ENCODE peak calls at places on chromosomes 7 and 10, in nine cellular contexts. G is sigmoid colon, H is body of pancreas, D is endothelial cell of umbilical vein, Z is A549, S is H54, A is ovary, Y is GM12892, B is lower leg skin. C is an unnamed sample.

GRCh38 chr10:92024700-92025099 is 101.1 kb downstream of the BTAF1 start:
- DNase-seq in B (no peak), G (no peak), S (no peak), D (no peak), Y (no peak), A (no peak), Z (no peak), H (no peak), C (peak)

GRCh38 chr10:128265596-128265995 is 139.4 kb upstream of the MKI67 start:
- DNase-seq in B (no peak), D (no peak), G (no peak), A (no peak), Y (no peak), Z (no peak), H (no peak), S (no peak), C (no peak)

GRCh38 chr10:27100800-27101347 is 580 bp upstream of the ANKRD26 start:
- DNase-seq in B (no peak), Y (peak), D (no peak), G (no peak), S (no peak), Z (no peak), H (peak), A (peak), C (no peak)

GRCh38 chr10:115827180-115827579 is 445.8 kb downstream of the GFRA1 start:
- DNase-seq in Z (no peak), G (no peak), Y (no peak), S (no peak), A (no peak), B (no peak), H (no peak), D (no peak), C (peak)

GRCh38 chr7:28998110-28998509 is 40.0 kb upstream of the TRIL start:
- DNase-seq in A (no peak), S (no peak), G (no peak), B (peak), H (no peak), Z (no peak), Y (no peak), D (no peak), C (no peak)

GRCh38 chr10:62899316-62899715 is 83.2 kb upstream of the EGR2 start:
- DNase-seq in Z (no peak), G (no peak), A (no peak), H (no peak), D (no peak), S (no peak), Y (no peak), B (no peak), C (no peak)

GRCh38 chr10:86001521-86001920 is 365.1 kb downstream of the GRID1 start:
- DNase-seq in B (no peak), H (no peak), S (no peak), D (no peak), Z (no peak), A (no peak), G (no peak), Y (no peak), C (no peak)

GRCh38 chr7:64747802-64748201 is 46.4 kb upstream of the ZNF138 start:
- DNase-seq in A (no peak), G (no peak), B (no peak), Y (no peak), H (no peak), Z (no peak), D (peak), S (no peak), C (no peak)

GRCh38 chr7:137958593-137959431 is 43.1 kb downstream of the CREB3L2 start:
- DNase-seq in H (no peak), S (no peak), Z (peak), G (no peak), B (no peak), D (no peak), Y (no peak), A (no peak), C (no peak)

GRCh38 chr10:122285506-122286444 is 14.7 kb downstream of the BTBD16 start:
- DNase-seq in D (no peak), H (no peak), G (peak), S (no peak), Z (no peak), Y (no peak), B (peak), A (no peak), C (no peak)

GRCh38 chr7:28953628-28954027 is 4.5 kb downstream of the TRIL start:
- DNase-seq in H (no peak), G (no peak), S (no peak), D (peak), Y (no peak), Z (no peak), A (no peak), B (no peak), C (peak)

GRCh38 chr7:27875832-27876231 is 135.9 kb downstream of the TAX1BP1 start:
- DNase-seq in Y (no peak), A (no peak), S (no peak), G (no peak), H (no peak), Z (no peak), D (no peak), B (no peak), C (no peak)

GRCh38 chr7:113774182-113774807 is 144.5 kb downstream of the PPP1R3A start:
- DNase-seq in G (no peak), Z (peak), B (no peak), H (peak), D (peak), Y (no peak), S (peak), A (no peak), C (peak)

GRCh38 chr10:12201543-12201942 is 5.6 kb downstream of the CDC123 start:
- DNase-seq in A (no peak), G (no peak), Z (no peak), D (no peak), S (no peak), B (no peak), H (no peak), Y (no peak), C (no peak)

GRCh38 chr7:104650991-104651680 is 322.7 kb downstream of the LHFPL3 start:
- DNase-seq in A (no peak), Y (no peak), B (no peak), G (peak), D (no peak), H (peak), S (no peak), Z (no peak), C (no peak)

GRCh38 chr7:107080099-107080505 is 35.6 kb downstream of the PRKAR2B start:
- DNase-seq in Z (no peak), G (no peak), A (no peak), D (peak), S (no peak), B (no peak), Y (no peak), H (no peak), C (no peak)

GRCh38 chr7:143043391-143043790 is 8.8 kb upstream of the OR6V1 start:
- DNase-seq in Z (no peak), D (no peak), A (no peak), Y (no peak), H (no peak), S (no peak), B (no peak), G (no peak), C (no peak)

GRCh38 chr10:93068411-93069244 is 5.1 kb upstream of the CYP26A1 start:
- DNase-seq in D (peak), A (no peak), G (no peak), Y (no peak), Z (peak), S (no peak), H (no peak), B (no peak), C (peak)

GRCh38 chr10:72847681-72848080 is 45.9 kb upstream of the OIT3 start:
- DNase-seq in Y (no peak), B (no peak), A (no peak), H (no peak), G (no peak), D (no peak), S (no peak), Z (no peak), C (peak)

GRCh38 chr10:79375321-79376077 is 28.2 kb downstream of the PPIF start:
- DNase-seq in A (no peak), B (peak), D (no peak), G (peak), H (no peak), Y (no peak), Z (peak), S (peak), C (peak)

GRCh38 chr10:10332786-10333185 is 684.9 kb upstream of the CELF2 start:
- DNase-seq in S (no peak), D (no peak), Y (no peak), H (no peak), A (no peak), Z (no peak), G (no peak), B (no peak), C (no peak)

GRCh38 chr7:46942574-46942973 is 639.3 kb downstream of the TNS3 start:
- DNase-seq in H (no peak), D (no peak), G (no peak), Z (no peak), Y (no peak), B (no peak), S (no peak), A (no peak), C (no peak)

GRCh38 chr7:130793855-130794618 is 60.0 kb upstream of the KLF14 start:
- DNase-seq in Z (peak), S (no peak), A (peak), D (peak), H (no peak), B (no peak), Y (no peak), G (no peak), C (peak)

GRCh38 chr7:68381731-68382130 is 1216.5 kb upstream of the AUTS2 start:
- DNase-seq in Y (no peak), A (no peak), S (no peak), D (no peak), G (no peak), Z (no peak), B (no peak), H (no peak), C (no peak)

GRCh38 chr7:13577566-13578145 is 411.8 kb downstream of the ETV1 start:
- DNase-seq in D (no peak), Z (no peak), A (no peak), B (no peak), Y (no peak), G (no peak), H (no peak), S (no peak), C (peak)

GRCh38 chr7:81783818-81784217 is 14.0 kb upstream of the HGF start:
- DNase-seq in H (no peak), G (no peak), D (peak), Z (no peak), S (no peak), B (no peak), A (no peak), Y (no peak), C (no peak)

GRCh38 chr7:24978837-24979469 is 1.0 kb downstream of the OSBPL3 start:
- DNase-seq in Z (no peak), G (peak), S (no peak), Y (no peak), H (peak), D (no peak), B (no peak), A (no peak), C (no peak)

GRCh38 chr7:28116034-28116433 is 64.6 kb downstream of the JAZF1 start:
- DNase-seq in D (no peak), S (no peak), A (no peak), Y (no peak), Z (no peak), H (no peak), B (no peak), G (no peak), C (no peak)

GRCh38 chr7:34939175-34939574 is 98.1 kb downstream of the DPY19L1 start:
- DNase-seq in Z (peak), A (no peak), S (peak), D (no peak), H (no peak), Y (no peak), B (no peak), G (no peak), C (peak)

GRCh38 chr7:43721193-43721806 is 8.0 kb downstream of the COA1 start:
- DNase-seq in Z (peak), G (no peak), B (no peak), D (peak), S (no peak), H (peak), A (no peak), Y (no peak), C (peak)

GRCh38 chr7:133491846-133492652 is 239.2 kb downstream of the EXOC4 start:
- DNase-seq in A (no peak), Z (no peak), Y (no peak), D (no peak), H (no peak), G (no peak), B (no peak), S (no peak), C (peak)

GRCh38 chr10:30439931-30440330 is 5.9 kb downstream of the MAP3K8 start:
- DNase-seq in B (no peak), Y (no peak), A (no peak), G (no peak), Z (no peak), H (no peak), S (no peak), D (no peak), C (no peak)

GRCh38 chr10:30447125-30447799 is 13.3 kb downstream of the MAP3K8 start:
- DNase-seq in H (no peak), A (no peak), D (no peak), Z (no peak), B (no peak), S (no peak), G (no peak), Y (no peak), C (peak)

GRCh38 chr10:30445716-30446115 is 11.7 kb downstream of the MAP3K8 start:
- DNase-seq in G (no peak), S (no peak), H (no peak), Z (no peak), B (no peak), Y (no peak), A (no peak), D (no peak), C (peak)

GRCh38 chr10:30441974-30442606 is 8.1 kb downstream of the MAP3K8 start:
- DNase-seq in Y (no peak), G (no peak), H (no peak), Z (no peak), S (no peak), D (no peak), A (no peak), B (no peak), C (no peak)

GRCh38 chr10:30443049-30443448 is 9.1 kb downstream of the MAP3K8 start:
- DNase-seq in G (no peak), Z (no peak), Y (no peak), S (no peak), B (no peak), H (no peak), D (no peak), A (no peak), C (no peak)
- TF ChIP-seq POLR2A in G (no peak), Z (no peak), Y (no peak), S (no peak), B (no peak), H (no peak), D (no peak), A (no peak), C (no peak)

GRCh38 chr7:74093671-74094223 is 10.1 kb downstream of the LIMK1 start:
- DNase-seq in Z (no peak), Y (no peak), H (no peak), B (no peak), G (peak), A (peak), S (no peak), D (no peak), C (no peak)
- TF ChIP-seq POLR2A in Z (no peak), Y (no peak), H (no peak), B (no peak), G (no peak), A (no peak), S (peak), D (no peak), C (peak)

DNA sequence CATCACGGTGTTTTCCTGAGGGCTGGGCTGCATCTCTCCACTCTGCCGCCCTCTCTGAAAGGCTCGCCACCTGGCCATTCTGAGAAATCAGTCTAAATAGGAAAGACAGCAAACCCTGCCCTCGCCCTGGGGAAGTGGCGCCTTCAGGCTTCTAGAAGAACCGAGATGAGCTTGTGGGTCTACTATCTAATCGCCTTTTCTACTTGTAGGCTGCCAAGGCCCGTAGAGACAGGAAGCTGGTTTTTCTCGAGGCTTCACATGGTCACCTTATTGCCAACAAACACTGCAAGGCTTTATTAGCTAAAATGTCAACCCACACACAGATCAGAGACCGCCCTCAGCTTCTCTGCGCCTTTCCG is 21.4 kb downstream of the LAT2 start:
- DNase-seq in Z (no peak), S (no peak), H (no peak), G (no peak), D (no peak), A (no peak), B (no peak), Y (peak), C (no peak)
- TF ChIP-seq POLR2A in Z (no peak), S (no peak), H (no peak), G (no peak), D (no peak), A (no peak), B (no peak), Y (no peak), C (no peak)

GRCh38 chr10:103668351-103669242 is 175.1 kb downstream of the NEURL1 start:
- DNase-seq in S (no peak), Z (no peak), D (peak), B (peak), H (peak), Y (no peak), G (peak), A (peak), C (peak)
- TF ChIP-seq POLR2A in S (peak), Z (no peak), D (no peak), B (no peak), H (no peak), Y (no peak), G (no peak), A (no peak), C (peak)

GRCh38 chr10:3482200-3482993 is 302.6 kb downstream of the KLF6 start:
- DNase-seq in B (peak), A (peak), Y (no peak), Z (peak), G (peak), S (peak), H (peak), D (peak), C (peak)
- TF ChIP-seq POLR2A in B (no peak), A (no peak), Y (no peak), Z (no peak), G (no peak), S (no peak), H (no peak), D (no peak), C (no peak)